ENCODE peak calls at places on chromosomes 7 and 10, in four cellular contexts. H is GM12878, W is SK-N-SH, M is K562. I is an unnamed sample.

GRCh38 chr7:49081076-49081475 is 156.7 kb downstream of the CDC14C start:
- DNase-seq in H (no peak), W (no peak), M (no peak), I (no peak)

GRCh38 chr10:59047957-59048618 is 128.4 kb upstream of the PHYHIPL start:
- DNase-seq in H (peak; percentile 84), W (no peak), M (no peak), I (no peak)

GRCh38 chr10:51965451-51965850 is 266.1 kb upstream of the CSTF2T start:
- DNase-seq in H (no peak), W (no peak), M (no peak), I (no peak)

GRCh38 chr7:30173058-30173897 is 38.5 kb downstream of the MTURN start:
- DNase-seq in H (no peak), W (peak; percentile 87), M (no peak), I (no peak)

GRCh38 chr7:133512560-133512959 is 259.7 kb downstream of the EXOC4 start:
- DNase-seq in H (no peak), W (no peak), M (no peak), I (no peak)

GRCh38 chr7:80330434-80330833 is 181.4 kb downstream of the GNAT3 start:
- DNase-seq in H (no peak), W (no peak), M (no peak), I (no peak)

GRCh38 chr7:142882338-142882678 is 3.2 kb downstream of the TRPV6 start:
- DNase-seq in H (no peak), W (no peak), M (no peak), I (no peak)

GRCh38 chr7:14196555-14196954 is 207.1 kb upstream of the ETV1 start:
- DNase-seq in H (no peak), W (no peak), M (no peak), I (no peak)

GRCh38 chr7:92325850-92326249 is 80.1 kb downstream of the ANKIB1 start:
- DNase-seq in H (no peak), W (no peak), M (no peak), I (no peak)

GRCh38 chr7:140308060-140308459 is 90.3 kb downstream of the SLC37A3 start:
- DNase-seq in H (no peak), W (no peak), M (no peak), I (no peak)

GRCh38 chr10:86734209-86734988 is 22.0 kb upstream of the BMPR1A start:
- DNase-seq in H (no peak), W (no peak), M (no peak), I (no peak)

GRCh38 chr10:31620236-31621151 is 301.5 kb downstream of the ZEB1 start:
- DNase-seq in H (no peak), W (no peak), M (peak; percentile 42), I (peak; percentile 84)

GRCh38 chr7:51034531-51035264 is 252.0 kb upstream of the GRB10 start:
- DNase-seq in H (no peak), W (no peak), M (no peak), I (no peak)

GRCh38 chr10:131081386-131081785 is 230.1 kb downstream of the TCERG1L start:
- DNase-seq in H (no peak), W (no peak), M (no peak), I (no peak)

GRCh38 chr10:91006752-91007346 is 86.0 kb upstream of the ANKRD1 start:
- DNase-seq in H (peak; percentile 96), W (no peak), M (no peak), I (no peak)

GRCh38 chr10:43251664-43252165 is 15.2 kb downstream of the RASGEF1A start:
- DNase-seq in H (no peak), W (peak; percentile 21), M (no peak), I (no peak)

GRCh38 chr10:109924100-109924499 is 789 bp upstream of the XPNPEP1 start:
- DNase-seq in H (no peak), W (no peak), M (no peak), I (no peak)

GRCh38 chr7:51121945-51122425 is 194.6 kb downstream of the COBL start:
- DNase-seq in H (no peak), W (no peak), M (no peak), I (peak; percentile 41)

GRCh38 chr7:47420117-47420780 is 161.7 kb downstream of the TNS3 start:
- DNase-seq in H (no peak), W (no peak), M (no peak), I (no peak)

GRCh38 chr10:30434273-30435067 is 486 bp downstream of the MAP3K8 start:
- DNase-seq in H (no peak), W (peak; percentile 81), M (peak; percentile 69), I (no peak)

GRCh38 chr10:6659451-6659850 is 79.4 kb upstream of the PRKCQ start:
- DNase-seq in H (no peak), W (no peak), M (no peak), I (no peak)

GRCh38 chr10:80472234-80473095 is 18.4 kb downstream of the TSPAN14 start:
- DNase-seq in H (peak; percentile 92), W (no peak), M (no peak), I (no peak)

GRCh38 chr7:15481127-15481526 is 80.7 kb downstream of the AGMO start:
- DNase-seq in H (no peak), W (no peak), M (no peak), I (no peak)

GRCh38 chr7:30468791-30469190 is 9.8 kb downstream of the NOD1 start:
- DNase-seq in H (no peak), W (no peak), M (no peak), I (no peak)

GRCh38 chr7:21850531-21851285 is 95.0 kb downstream of the CDCA7L start:
- DNase-seq in H (no peak), W (no peak), M (no peak), I (no peak)

GRCh38 chr10:103731609-103732270 is 123.6 kb downstream of the SH3PXD2A start:
- DNase-seq in H (no peak), W (no peak), M (no peak), I (no peak)
- TF ChIP-seq NRF1 in H (no peak), W (no peak), M (no peak), I (no peak)

DNA sequence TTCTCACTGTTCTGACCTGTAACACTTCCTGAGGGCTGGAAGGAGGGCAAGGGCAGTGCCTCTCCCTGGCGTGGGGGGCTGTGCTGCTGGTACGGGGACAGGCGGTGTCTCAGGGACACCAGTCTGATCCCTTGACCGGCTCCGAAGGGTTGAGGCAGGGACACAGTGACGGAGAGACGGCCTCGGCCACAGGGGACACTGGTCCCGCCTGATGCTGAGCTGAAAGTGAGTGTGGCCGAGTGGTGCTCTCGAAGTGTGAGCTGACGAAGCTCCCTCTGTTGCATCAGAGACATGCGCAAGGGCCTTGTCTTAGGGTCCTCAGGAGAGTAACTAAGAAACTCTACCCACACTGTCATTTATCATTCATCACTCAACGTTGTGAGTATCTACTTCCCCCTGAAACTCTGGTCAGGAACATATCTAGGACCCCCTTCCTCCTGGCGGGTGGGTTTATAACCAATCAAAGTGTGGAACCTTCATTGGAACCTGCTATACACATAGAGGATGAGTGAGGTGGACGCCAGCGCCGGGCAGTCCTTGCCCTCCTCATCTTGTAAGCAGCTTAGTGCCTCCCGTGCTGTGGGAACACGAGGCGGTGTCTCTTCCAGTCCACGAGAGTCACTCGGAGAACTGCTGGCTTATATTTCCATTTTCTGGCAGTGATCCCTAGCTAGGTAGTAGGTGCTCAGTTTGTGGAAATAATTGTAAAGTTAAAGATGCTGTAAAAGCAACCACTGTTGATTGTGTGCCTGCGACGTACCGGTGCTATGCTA is 283.1 kb downstream of the DNAJB6 start:
- DNase-seq in H (no peak), W (no peak), M (no peak), I (no peak)
- TF ChIP-seq NRF1 in H (no peak), W (no peak), M (peak; percentile 68), I (no peak)

DNA sequence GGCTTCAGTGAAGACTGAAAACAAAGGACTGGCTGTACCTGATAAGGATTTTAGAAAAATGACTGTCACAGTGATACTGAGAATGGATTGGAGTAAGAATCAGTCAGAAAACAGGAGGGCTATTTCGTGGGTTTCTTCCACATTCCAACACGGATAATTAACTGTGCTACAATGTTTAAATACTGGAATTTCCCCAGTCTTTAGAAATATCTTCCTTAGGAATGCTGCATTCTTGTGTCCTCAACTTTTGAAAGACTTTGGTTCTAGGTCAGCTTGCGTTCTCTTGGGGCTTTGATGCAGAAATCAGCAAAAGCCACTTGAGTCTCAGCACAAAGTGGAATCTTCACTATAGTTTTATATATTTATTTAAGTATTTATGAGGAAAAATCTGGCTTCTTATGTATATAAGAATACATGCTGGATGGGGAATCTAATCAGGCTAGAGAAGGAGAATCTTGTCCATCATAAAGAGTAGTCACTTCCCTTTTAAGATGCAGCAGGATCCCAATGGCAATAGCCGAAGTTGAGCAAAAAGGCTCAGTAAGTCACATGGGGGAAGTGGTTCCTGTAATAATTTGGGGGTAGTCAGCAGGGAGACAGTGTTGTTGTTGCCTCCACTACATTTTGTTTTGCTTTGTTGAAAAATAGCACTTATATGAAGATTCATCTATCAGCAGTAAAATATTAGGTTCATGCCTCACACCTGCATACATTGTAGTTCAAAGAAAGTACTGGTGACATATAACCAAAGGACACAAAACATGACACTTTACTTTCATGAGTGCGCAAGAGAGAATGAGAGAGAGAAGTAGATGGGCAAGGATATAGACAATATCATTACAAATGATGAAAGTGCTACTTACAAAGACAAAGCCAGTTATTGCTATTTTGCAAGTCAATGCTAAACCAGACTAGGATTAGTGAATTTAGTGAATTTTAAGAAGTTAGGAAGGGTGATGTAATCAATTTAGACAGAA is 85.9 kb downstream of the CH25H start:
- DNase-seq in H (no peak), W (no peak), M (no peak), I (no peak)
- TF ChIP-seq NRF1 in H (no peak), W (no peak), M (no peak), I (no peak)

DNA sequence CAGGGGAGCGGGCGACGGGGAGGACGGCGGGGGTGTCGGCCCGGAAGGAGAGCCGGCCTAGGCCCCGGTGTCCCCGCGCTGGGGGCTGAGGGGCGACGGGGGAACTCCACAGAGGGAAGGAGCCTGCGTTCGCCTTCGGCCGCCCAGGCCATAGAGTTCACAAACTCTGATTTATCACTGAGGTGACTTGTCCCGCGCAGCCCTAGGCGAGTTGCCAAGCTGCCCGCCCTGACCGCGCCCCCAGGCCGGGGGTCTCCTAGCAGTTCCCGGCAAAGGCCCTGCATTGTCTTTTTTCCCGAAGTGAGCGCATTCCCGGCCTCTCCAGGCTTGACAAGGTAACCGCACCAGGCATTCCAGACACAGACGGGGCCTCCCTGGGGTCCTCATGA is 2.9 kb upstream of the NKX6-2 start:
- DNase-seq in H (no peak), W (no peak), M (no peak), I (no peak)
- TF ChIP-seq NRF1 in H (no peak), W (no peak), M (no peak), I (no peak)

I was measured in H1.